ENCODE peak calls at places on chromosome X, in seven cellular contexts. F, X, Q, G, R, W and J are unnamed samples.

GRCh38 chrX:71224098-71224708 is 1.2 kb downstream of the GJB1 start:
- DNase-seq in F (no peak), X (no peak), Q (no peak), G (no peak), R (no peak), W (no peak), J (no peak)

GRCh38 chrX:24412637-24413363 is 52.3 kb upstream of the PDK3 start:
- DNase-seq in F (no peak), X (no peak), Q (no peak), G (no peak), R (no peak), W (no peak), J (no peak)

GRCh38 chrX:119474615-119475388 is 6.6 kb downstream of the SLC25A5 start:
- DNase-seq in F (no peak), X (no peak), Q (no peak), G (no peak), R (no peak), W (no peak), J (no peak)

GRCh38 chrX:96182366-96182765 is 502.3 kb upstream of the DIAPH2 start:
- DNase-seq in F (no peak), X (no peak), Q (peak; percentile 62), G (no peak), R (no peak), W (no peak), J (no peak)

GRCh38 chrX:141733371-141733770 is 34.8 kb upstream of the SPANXD start:
- DNase-seq in F (no peak), X (no peak), Q (no peak), G (no peak), R (no peak), W (no peak), J (no peak)

GRCh38 chrX:132294192-132294591 is 74.9 kb upstream of the RAP2C start:
- DNase-seq in F (no peak), X (no peak), Q (no peak), G (no peak), R (no peak), W (no peak), J (no peak)

GRCh38 chrX:149903889-149904748 is 23.1 kb downstream of the MAGEA8 start:
- DNase-seq in F (no peak), X (no peak), Q (no peak), G (no peak), R (no peak), W (no peak), J (no peak)

GRCh38 chrX:57933321-57933720 is 23.1 kb upstream of the ZXDA start:
- DNase-seq in F (no peak), X (no peak), Q (no peak), G (no peak), R (no peak), W (no peak), J (no peak)

GRCh38 chrX:29627833-29628232 is 587.5 kb upstream of the MAGEB2 start:
- DNase-seq in F (no peak), X (no peak), Q (no peak), G (no peak), R (no peak), W (no peak), J (no peak)

GRCh38 chrX:12113321-12113720 is 25.0 kb upstream of the FRMPD4 start:
- DNase-seq in F (no peak), X (no peak), Q (no peak), G (no peak), R (no peak), W (no peak), J (no peak)

GRCh38 chrX:9885150-9885549 is 82.0 kb upstream of the CLDN34 start:
- DNase-seq in F (peak; percentile 17), X (peak; percentile 9), Q (peak; percentile 79), G (peak; percentile 54), R (peak; percentile 44), W (peak; percentile 4), J (peak; percentile 11)

GRCh38 chrX:53211391-53211978 is 13.5 kb downstream of the KDM5C start:
- DNase-seq in F (no peak), X (no peak), Q (no peak), G (no peak), R (no peak), W (no peak), J (no peak)

GRCh38 chrX:5051831-5052491 is 1176.7 kb downstream of the NLGN4X start:
- DNase-seq in F (peak; percentile 2), X (no peak), Q (peak; percentile 89), G (no peak), R (no peak), W (no peak), J (no peak)

GRCh38 chrX:132118361-132118760 is 9.5 kb downstream of the FRMD7 start:
- DNase-seq in F (no peak), X (no peak), Q (no peak), G (no peak), R (no peak), W (no peak), J (no peak)

GRCh38 chrX:142054094-142054493 is 150.4 kb downstream of the MAGEC1 start:
- DNase-seq in F (no peak), X (no peak), Q (no peak), G (no peak), R (no peak), W (no peak), J (no peak)

GRCh38 chrX:49186125-49187027 is at the start of gene PRICKLE3:
- DNase-seq in F (peak; percentile 84), X (peak; percentile 66), Q (peak; percentile 82), G (peak; percentile 80), R (peak; percentile 87), W (peak; percentile 69), J (peak; percentile 47)

GRCh38 chrX:37302569-37302968 is 46.6 kb upstream of the PRRG1 start:
- DNase-seq in F (no peak), X (no peak), Q (no peak), G (no peak), R (no peak), W (no peak), J (no peak)

GRCh38 chrX:127038065-127038464 is 218.5 kb downstream of the PRR32 start:
- DNase-seq in F (no peak), X (no peak), Q (no peak), G (no peak), R (no peak), W (no peak), J (no peak)

GRCh38 chrX:44817029-44817428 is 26.8 kb upstream of the DUSP21 start:
- DNase-seq in F (no peak), X (no peak), Q (no peak), G (no peak), R (no peak), W (no peak), J (no peak)

GRCh38 chrX:154721155-154721554 is 29.7 kb downstream of the GAB3 start:
- DNase-seq in F (no peak), X (no peak), Q (no peak), G (no peak), R (no peak), W (no peak), J (no peak)

GRCh38 chrX:154717824-154718223 is 33.1 kb downstream of the GAB3 start:
- DNase-seq in F (no peak), X (no peak), Q (no peak), G (no peak), R (peak; percentile 52), W (peak; percentile 31), J (peak; percentile 25)

GRCh38 chrX:154718607-154719006 is 32.3 kb downstream of the GAB3 start:
- DNase-seq in F (no peak), X (no peak), Q (no peak), G (no peak), R (peak; percentile 9), W (no peak), J (no peak)

GRCh38 chrX:154719132-154719675 is 31.7 kb downstream of the GAB3 start:
- DNase-seq in F (no peak), X (no peak), Q (no peak), G (no peak), R (no peak), W (peak; percentile 41), J (peak; percentile 41)

DNA sequence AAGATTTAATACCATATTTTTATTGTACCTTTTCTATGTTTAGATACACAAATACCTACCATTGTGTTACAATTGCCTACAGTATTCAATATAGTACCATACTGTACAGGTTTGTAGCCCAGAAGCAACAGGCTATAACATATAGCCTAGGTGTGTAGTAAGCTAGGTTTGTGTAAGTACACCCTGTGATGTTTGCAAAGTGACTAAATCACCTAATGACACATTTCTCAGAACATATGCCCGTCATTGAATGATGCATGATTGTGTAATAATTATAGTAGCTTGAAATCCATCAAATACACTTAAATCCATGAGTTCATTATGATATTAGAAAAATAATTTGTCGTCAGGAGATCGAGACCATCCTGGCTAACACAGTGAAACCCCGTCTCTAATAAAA is 30.8 kb downstream of the GAB3 start:
- DNase-seq in F (no peak), X (no peak), Q (no peak), G (no peak), R (no peak), W (no peak), J (no peak)
- H3K4me1 ChIP-seq in F (no peaks in the 10 kb centered on the region), X (peaks cover 25% of the 10 kb centered on the region), Q (no peaks in the 10 kb centered on the region), G (peaks cover 37% of the 10 kb centered on the region), R (peaks cover 21% of the 10 kb centered on the region), W (peaks cover 49% of the 10 kb centered on the region), J (peaks cover 31% of the 10 kb centered on the region)

GRCh38 chrX:13741695-13742094 is 7.1 kb downstream of the OFD1 start:
- DNase-seq in F (no peak), X (no peak), Q (no peak), G (no peak), R (no peak), W (no peak), J (no peak)
- H3K36me3 ChIP-seq in F (no peaks in the 10 kb centered on the region), X (peaks cover 26% of the 10 kb centered on the region), Q (no peaks in the 10 kb centered on the region), G (peaks cover 13% of the 10 kb centered on the region), R (peaks cover 85% of the 10 kb centered on the region), W (no peaks in the 10 kb centered on the region), J (peaks cover 23% of the 10 kb centered on the region)

DNA sequence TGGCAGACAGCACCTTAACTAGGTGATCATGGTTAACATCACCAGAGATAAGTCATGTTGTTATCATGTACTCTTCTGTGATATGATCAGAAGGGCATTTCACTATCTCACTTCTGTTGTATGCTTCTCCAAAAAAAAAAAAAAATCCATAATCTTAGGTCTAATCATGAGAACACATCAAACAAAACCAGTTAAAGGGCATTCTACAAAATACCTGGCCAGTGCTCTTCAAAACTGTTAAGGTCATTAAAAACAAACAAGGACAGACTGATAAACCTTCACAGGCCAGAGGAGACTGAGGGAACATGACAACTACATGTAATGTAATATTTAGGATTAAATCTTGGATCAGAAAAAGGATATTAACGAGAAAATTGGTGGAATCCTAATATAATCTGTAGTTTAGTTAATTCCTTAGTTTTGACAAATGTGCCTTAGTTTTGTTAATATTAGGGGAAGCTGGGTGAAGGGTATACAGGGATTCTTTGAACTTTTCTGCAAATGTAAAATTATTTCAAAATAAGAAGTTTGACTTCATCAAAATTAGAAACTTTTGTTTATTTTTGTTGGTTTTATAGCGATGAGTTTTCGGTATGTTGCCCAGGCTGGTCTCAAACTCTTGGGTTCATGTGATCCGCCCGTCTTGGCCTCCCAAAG is 18.0 kb downstream of the RBM10 start:
- DNase-seq in F (no peak), X (no peak), Q (no peak), G (no peak), R (no peak), W (no peak), J (no peak)
- H3K4me1 ChIP-seq in F (no peaks in the 10 kb centered on the region), X (no peaks in the 10 kb centered on the region), Q (no peaks in the 10 kb centered on the region), G (no peaks in the 10 kb centered on the region), R (no peaks in the 10 kb centered on the region), W (no peaks in the 10 kb centered on the region), J (no peaks in the 10 kb centered on the region)

DNA sequence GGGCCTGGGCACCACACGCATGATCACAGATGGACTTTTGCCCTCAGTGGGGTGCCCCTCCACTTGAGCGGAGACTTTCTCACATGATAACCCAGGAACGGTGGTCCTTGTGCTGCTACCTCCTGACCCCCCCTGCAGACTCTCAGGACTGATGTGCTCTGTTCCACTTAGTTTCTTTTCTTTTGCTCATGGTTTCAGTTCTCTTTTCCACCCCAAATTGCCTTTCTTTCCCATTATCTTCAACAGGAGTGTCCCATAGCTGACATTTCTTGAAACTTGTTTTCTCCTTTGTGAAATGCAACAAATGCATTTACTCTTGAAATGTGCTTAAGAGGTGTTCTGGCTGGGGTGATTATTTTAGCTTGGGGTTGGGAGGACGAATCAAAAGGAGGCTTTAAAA is 9.0 kb downstream of the MPC1L start:
- DNase-seq in F (no peak), X (no peak), Q (no peak), G (no peak), R (no peak), W (no peak), J (no peak)
- H3K36me3 ChIP-seq in F (peaks cover 12% of the 10 kb centered on the region), X (peaks cover 79% of the 10 kb centered on the region), Q (no peaks in the 10 kb centered on the region), G (peaks cover 41% of the 10 kb centered on the region), R (peaks cover 87% of the 10 kb centered on the region), W (peaks cover 44% of the 10 kb centered on the region), J (peaks cover 82% of the 10 kb centered on the region)